ENCODE peak calls at places on chromosomes 4 and X, in five cellular contexts. One of them, this sample, is unnamed.

GRCh38 chrX:23902419-23902818 is 5.3 kb downstream of the APOO start:
- DNase-seq in T-helper 9 cell: no peak
- DNase-seq in amniotic epithelial cell: peak
- DNase-seq in stimulated activated CD4-positive, alpha-beta T cell treated with anti-CD3 and anti-CD28 coated beads, Interleukin-2, amount 100 ng/mL, for 24 hours: no peak
- DNase-seq in mesothelial cell of epicardium: no peak
- DNase-seq in this sample: peak

GRCh38 chr4:59553739-59554126 is 1646.4 kb upstream of the ADGRL3 start:
- DNase-seq in T-helper 9 cell: no peak
- DNase-seq in stimulated activated CD4-positive, alpha-beta T cell treated with anti-CD3 and anti-CD28 coated beads, Interleukin-2, amount 100 ng/mL, for 24 hours: no peak
- DNase-seq in amniotic epithelial cell: peak
- DNase-seq in mesothelial cell of epicardium: no peak
- DNase-seq in this sample: no peak

GRCh38 chr4:119238068-119238722 is 25.7 kb downstream of the USP53 start:
- DNase-seq in T-helper 9 cell: no peak
- DNase-seq in amniotic epithelial cell: no peak
- DNase-seq in mesothelial cell of epicardium: no peak
- DNase-seq in stimulated activated CD4-positive, alpha-beta T cell treated with anti-CD3 and anti-CD28 coated beads, Interleukin-2, amount 100 ng/mL, for 24 hours: no peak
- DNase-seq in this sample: no peak

GRCh38 chr4:47032405-47033106 is 1.2 kb downstream of the GABRB1 start:
- DNase-seq in T-helper 9 cell: peak
- DNase-seq in amniotic epithelial cell: peak
- DNase-seq in mesothelial cell of epicardium: peak
- DNase-seq in stimulated activated CD4-positive, alpha-beta T cell treated with anti-CD3 and anti-CD28 coated beads, Interleukin-2, amount 100 ng/mL, for 24 hours: peak
- DNase-seq in this sample: no peak

GRCh38 chrX:15418041-15418706 is 34.0 kb upstream of the VEGFD start:
- DNase-seq in amniotic epithelial cell: peak
- DNase-seq in T-helper 9 cell: no peak
- DNase-seq in stimulated activated CD4-positive, alpha-beta T cell treated with anti-CD3 and anti-CD28 coated beads, Interleukin-2, amount 100 ng/mL, for 24 hours: no peak
- DNase-seq in mesothelial cell of epicardium: no peak
- DNase-seq in this sample: no peak

GRCh38 chr4:148053298-148054003 is 321.6 kb downstream of the ARHGAP10 start:
- DNase-seq in T-helper 9 cell: no peak
- DNase-seq in amniotic epithelial cell: peak
- DNase-seq in stimulated activated CD4-positive, alpha-beta T cell treated with anti-CD3 and anti-CD28 coated beads, Interleukin-2, amount 100 ng/mL, for 24 hours: no peak
- DNase-seq in mesothelial cell of epicardium: no peak
- DNase-seq in this sample: no peak

GRCh38 chrX:26851981-26852380 is 611.2 kb downstream of the PPP4R3C start:
- DNase-seq in mesothelial cell of epicardium: no peak
- DNase-seq in T-helper 9 cell: no peak
- DNase-seq in stimulated activated CD4-positive, alpha-beta T cell treated with anti-CD3 and anti-CD28 coated beads, Interleukin-2, amount 100 ng/mL, for 24 hours: no peak
- DNase-seq in amniotic epithelial cell: peak
- DNase-seq in this sample: no peak

GRCh38 chrX:132810964-132811712 is 147.3 kb downstream of the HS6ST2 start:
- DNase-seq in mesothelial cell of epicardium: no peak
- DNase-seq in T-helper 9 cell: no peak
- DNase-seq in amniotic epithelial cell: no peak
- DNase-seq in stimulated activated CD4-positive, alpha-beta T cell treated with anti-CD3 and anti-CD28 coated beads, Interleukin-2, amount 100 ng/mL, for 24 hours: no peak
- DNase-seq in this sample: no peak

GRCh38 chr4:26420438-26420837 is 69.8 kb downstream of the CCKAR start:
- DNase-seq in amniotic epithelial cell: peak
- DNase-seq in mesothelial cell of epicardium: no peak
- DNase-seq in stimulated activated CD4-positive, alpha-beta T cell treated with anti-CD3 and anti-CD28 coated beads, Interleukin-2, amount 100 ng/mL, for 24 hours: no peak
- DNase-seq in T-helper 9 cell: no peak
- DNase-seq in this sample: no peak

GRCh38 chr4:17316566-17316965 is 195.3 kb downstream of the QDPR start:
- DNase-seq in T-helper 9 cell: no peak
- DNase-seq in mesothelial cell of epicardium: no peak
- DNase-seq in amniotic epithelial cell: no peak
- DNase-seq in stimulated activated CD4-positive, alpha-beta T cell treated with anti-CD3 and anti-CD28 coated beads, Interleukin-2, amount 100 ng/mL, for 24 hours: no peak
- DNase-seq in this sample: no peak

GRCh38 chr4:163702736-163703135 is 208.2 kb downstream of the TMA16 start:
- DNase-seq in mesothelial cell of epicardium: no peak
- DNase-seq in amniotic epithelial cell: no peak
- DNase-seq in stimulated activated CD4-positive, alpha-beta T cell treated with anti-CD3 and anti-CD28 coated beads, Interleukin-2, amount 100 ng/mL, for 24 hours: no peak
- DNase-seq in T-helper 9 cell: no peak
- DNase-seq in this sample: no peak

GRCh38 chr4:53656421-53656981 is 65.2 kb upstream of the LNX1 start:
- DNase-seq in T-helper 9 cell: no peak
- DNase-seq in stimulated activated CD4-positive, alpha-beta T cell treated with anti-CD3 and anti-CD28 coated beads, Interleukin-2, amount 100 ng/mL, for 24 hours: no peak
- DNase-seq in mesothelial cell of epicardium: no peak
- DNase-seq in amniotic epithelial cell: peak
- DNase-seq in this sample: no peak

GRCh38 chr4:125388653-125389052 is 73.9 kb downstream of the FAT4 start:
- DNase-seq in stimulated activated CD4-positive, alpha-beta T cell treated with anti-CD3 and anti-CD28 coated beads, Interleukin-2, amount 100 ng/mL, for 24 hours: no peak
- DNase-seq in amniotic epithelial cell: peak
- DNase-seq in T-helper 9 cell: no peak
- DNase-seq in mesothelial cell of epicardium: no peak
- DNase-seq in this sample: no peak

GRCh38 chr4:2186133-2186864 is 55.6 kb downstream of the HAUS3 start:
- DNase-seq in mesothelial cell of epicardium: no peak
- DNase-seq in T-helper 9 cell: no peak
- DNase-seq in amniotic epithelial cell: peak
- DNase-seq in stimulated activated CD4-positive, alpha-beta T cell treated with anti-CD3 and anti-CD28 coated beads, Interleukin-2, amount 100 ng/mL, for 24 hours: no peak
- DNase-seq in this sample: peak

GRCh38 chr4:152979731-152980330 is 43.7 kb downstream of the FHDC1 start:
- DNase-seq in mesothelial cell of epicardium: no peak
- DNase-seq in T-helper 9 cell: no peak
- DNase-seq in stimulated activated CD4-positive, alpha-beta T cell treated with anti-CD3 and anti-CD28 coated beads, Interleukin-2, amount 100 ng/mL, for 24 hours: no peak
- DNase-seq in amniotic epithelial cell: no peak
- DNase-seq in this sample: no peak

GRCh38 chr4:75916091-75916661 is 13.9 kb upstream of the PPEF2 start:
- DNase-seq in stimulated activated CD4-positive, alpha-beta T cell treated with anti-CD3 and anti-CD28 coated beads, Interleukin-2, amount 100 ng/mL, for 24 hours: no peak
- DNase-seq in mesothelial cell of epicardium: no peak
- DNase-seq in T-helper 9 cell: no peak
- DNase-seq in amniotic epithelial cell: peak
- DNase-seq in this sample: no peak

GRCh38 chr4:139704915-139705485 is 39.4 kb downstream of the MGST2 start:
- DNase-seq in T-helper 9 cell: no peak
- DNase-seq in mesothelial cell of epicardium: no peak
- DNase-seq in stimulated activated CD4-positive, alpha-beta T cell treated with anti-CD3 and anti-CD28 coated beads, Interleukin-2, amount 100 ng/mL, for 24 hours: no peak
- DNase-seq in amniotic epithelial cell: peak
- DNase-seq in this sample: no peak

GRCh38 chr4:183098723-183099536 is at the start of gene WWC2:
- DNase-seq in amniotic epithelial cell: peak
- DNase-seq in T-helper 9 cell: peak
- DNase-seq in mesothelial cell of epicardium: peak
- DNase-seq in stimulated activated CD4-positive, alpha-beta T cell treated with anti-CD3 and anti-CD28 coated beads, Interleukin-2, amount 100 ng/mL, for 24 hours: peak
- DNase-seq in this sample: peak

GRCh38 chrX:153779891-153780677 is 757 bp upstream of the SRPK3 start:
- DNase-seq in amniotic epithelial cell: no peak
- DNase-seq in stimulated activated CD4-positive, alpha-beta T cell treated with anti-CD3 and anti-CD28 coated beads, Interleukin-2, amount 100 ng/mL, for 24 hours: no peak
- DNase-seq in T-helper 9 cell: no peak
- DNase-seq in mesothelial cell of epicardium: no peak
- DNase-seq in this sample: no peak

GRCh38 chr4:170102426-170102825 is 12.7 kb upstream of the AADAT start:
- DNase-seq in T-helper 9 cell: no peak
- DNase-seq in mesothelial cell of epicardium: no peak
- DNase-seq in amniotic epithelial cell: peak
- DNase-seq in stimulated activated CD4-positive, alpha-beta T cell treated with anti-CD3 and anti-CD28 coated beads, Interleukin-2, amount 100 ng/mL, for 24 hours: no peak
- DNase-seq in this sample: no peak

GRCh38 chr4:80393246-80393969 is 57.9 kb downstream of the CFAP299 start:
- DNase-seq in mesothelial cell of epicardium: no peak
- DNase-seq in amniotic epithelial cell: peak
- DNase-seq in T-helper 9 cell: no peak
- DNase-seq in stimulated activated CD4-positive, alpha-beta T cell treated with anti-CD3 and anti-CD28 coated beads, Interleukin-2, amount 100 ng/mL, for 24 hours: no peak
- DNase-seq in this sample: no peak

GRCh38 chrX:40318076-40318475 is 220.3 kb upstream of the BCOR start:
- DNase-seq in mesothelial cell of epicardium: no peak
- DNase-seq in stimulated activated CD4-positive, alpha-beta T cell treated with anti-CD3 and anti-CD28 coated beads, Interleukin-2, amount 100 ng/mL, for 24 hours: no peak
- DNase-seq in amniotic epithelial cell: no peak
- DNase-seq in T-helper 9 cell: no peak
- DNase-seq in this sample: no peak

GRCh38 chr4:47654972-47655693 is 170.1 kb downstream of the ATP10D start:
- DNase-seq in mesothelial cell of epicardium: no peak
- DNase-seq in stimulated activated CD4-positive, alpha-beta T cell treated with anti-CD3 and anti-CD28 coated beads, Interleukin-2, amount 100 ng/mL, for 24 hours: no peak
- DNase-seq in T-helper 9 cell: no peak
- DNase-seq in amniotic epithelial cell: no peak
- DNase-seq in this sample: no peak

GRCh38 chr4:154076921-154077320 is 288.0 kb upstream of the SFRP2 start:
- DNase-seq in stimulated activated CD4-positive, alpha-beta T cell treated with anti-CD3 and anti-CD28 coated beads, Interleukin-2, amount 100 ng/mL, for 24 hours: no peak
- DNase-seq in mesothelial cell of epicardium: no peak
- DNase-seq in T-helper 9 cell: no peak
- DNase-seq in amniotic epithelial cell: no peak
- DNase-seq in this sample: no peak

GRCh38 chr4:120694973-120695372 is 227.6 kb downstream of the PRDM5 start:
- DNase-seq in mesothelial cell of epicardium: peak
- DNase-seq in stimulated activated CD4-positive, alpha-beta T cell treated with anti-CD3 and anti-CD28 coated beads, Interleukin-2, amount 100 ng/mL, for 24 hours: no peak
- DNase-seq in amniotic epithelial cell: peak
- DNase-seq in T-helper 9 cell: no peak
- DNase-seq in this sample: no peak

GRCh38 chr4:7462509-7462971 is 27.8 kb upstream of the PSAPL1 start:
- DNase-seq in mesothelial cell of epicardium: no peak
- DNase-seq in amniotic epithelial cell: no peak
- DNase-seq in stimulated activated CD4-positive, alpha-beta T cell treated with anti-CD3 and anti-CD28 coated beads, Interleukin-2, amount 100 ng/mL, for 24 hours: no peak
- DNase-seq in T-helper 9 cell: no peak
- DNase-seq in this sample: no peak

GRCh38 chrX:15298780-15299179 is 16.7 kb downstream of the ASB11 start:
- DNase-seq in T-helper 9 cell: no peak
- DNase-seq in amniotic epithelial cell: no peak
- DNase-seq in stimulated activated CD4-positive, alpha-beta T cell treated with anti-CD3 and anti-CD28 coated beads, Interleukin-2, amount 100 ng/mL, for 24 hours: no peak
- DNase-seq in mesothelial cell of epicardium: no peak
- DNase-seq in this sample: no peak

GRCh38 chrX:8358302-8358701 is 106.3 kb upstream of the VCX3B start:
- DNase-seq in stimulated activated CD4-positive, alpha-beta T cell treated with anti-CD3 and anti-CD28 coated beads, Interleukin-2, amount 100 ng/mL, for 24 hours: no peak
- DNase-seq in amniotic epithelial cell: no peak
- DNase-seq in T-helper 9 cell: no peak
- DNase-seq in mesothelial cell of epicardium: no peak
- DNase-seq in this sample: no peak

GRCh38 chr4:52244773-52245360 is 193.8 kb downstream of the SPATA18 start:
- DNase-seq in mesothelial cell of epicardium: no peak
- DNase-seq in amniotic epithelial cell: no peak
- DNase-seq in stimulated activated CD4-positive, alpha-beta T cell treated with anti-CD3 and anti-CD28 coated beads, Interleukin-2, amount 100 ng/mL, for 24 hours: no peak
- DNase-seq in T-helper 9 cell: no peak
- DNase-seq in this sample: no peak

GRCh38 chr4:12499693-12500092 is 984.4 kb downstream of the RAB28 start:
- DNase-seq in amniotic epithelial cell: no peak
- DNase-seq in mesothelial cell of epicardium: no peak
- DNase-seq in T-helper 9 cell: no peak
- DNase-seq in stimulated activated CD4-positive, alpha-beta T cell treated with anti-CD3 and anti-CD28 coated beads, Interleukin-2, amount 100 ng/mL, for 24 hours: no peak
- DNase-seq in this sample: no peak

GRCh38 chrX:9312922-9313867 is 151.7 kb upstream of the TBL1X start:
- DNase-seq in stimulated activated CD4-positive, alpha-beta T cell treated with anti-CD3 and anti-CD28 coated beads, Interleukin-2, amount 100 ng/mL, for 24 hours: peak
- DNase-seq in T-helper 9 cell: peak
- DNase-seq in amniotic epithelial cell: no peak
- DNase-seq in mesothelial cell of epicardium: no peak
- DNase-seq in this sample: peak

GRCh38 chr4:145719752-145720624 is 40.0 kb downstream of the C4orf51 start:
- DNase-seq in T-helper 9 cell: no peak
- DNase-seq in amniotic epithelial cell: no peak
- DNase-seq in stimulated activated CD4-positive, alpha-beta T cell treated with anti-CD3 and anti-CD28 coated beads, Interleukin-2, amount 100 ng/mL, for 24 hours: peak
- DNase-seq in mesothelial cell of epicardium: no peak
- DNase-seq in this sample: no peak

GRCh38 chr4:154595807-154596206 is 5.3 kb upstream of the FGA start:
- DNase-seq in amniotic epithelial cell: peak
- DNase-seq in T-helper 9 cell: no peak
- DNase-seq in stimulated activated CD4-positive, alpha-beta T cell treated with anti-CD3 and anti-CD28 coated beads, Interleukin-2, amount 100 ng/mL, for 24 hours: no peak
- DNase-seq in mesothelial cell of epicardium: no peak
- DNase-seq in this sample: no peak

GRCh38 chr4:56049428-56050212 is 100.9 kb downstream of the CEP135 start:
- DNase-seq in T-helper 9 cell: no peak
- DNase-seq in stimulated activated CD4-positive, alpha-beta T cell treated with anti-CD3 and anti-CD28 coated beads, Interleukin-2, amount 100 ng/mL, for 24 hours: peak
- DNase-seq in amniotic epithelial cell: peak
- DNase-seq in mesothelial cell of epicardium: no peak
- DNase-seq in this sample: no peak

GRCh38 chr4:16896871-16897270 is 1.6 kb downstream of the LDB2 start:
- DNase-seq in amniotic epithelial cell: no peak
- DNase-seq in T-helper 9 cell: no peak
- DNase-seq in stimulated activated CD4-positive, alpha-beta T cell treated with anti-CD3 and anti-CD28 coated beads, Interleukin-2, amount 100 ng/mL, for 24 hours: no peak
- DNase-seq in mesothelial cell of epicardium: no peak
- DNase-seq in this sample: no peak

GRCh38 chr4:150368667-150369066 is 213.3 kb upstream of the MAB21L2 start:
- DNase-seq in stimulated activated CD4-positive, alpha-beta T cell treated with anti-CD3 and anti-CD28 coated beads, Interleukin-2, amount 100 ng/mL, for 24 hours: no peak
- DNase-seq in mesothelial cell of epicardium: no peak
- DNase-seq in T-helper 9 cell: no peak
- DNase-seq in amniotic epithelial cell: no peak
- DNase-seq in this sample: no peak

GRCh38 chr4:154416183-154416543 is 75.4 kb downstream of the DCHS2 start:
- DNase-seq in amniotic epithelial cell: no peak
- DNase-seq in mesothelial cell of epicardium: peak
- DNase-seq in T-helper 9 cell: no peak
- DNase-seq in stimulated activated CD4-positive, alpha-beta T cell treated with anti-CD3 and anti-CD28 coated beads, Interleukin-2, amount 100 ng/mL, for 24 hours: no peak
- DNase-seq in this sample: no peak

GRCh38 chrX:108224727-108225455 is 133.3 kb downstream of the ATG4A start:
- DNase-seq in mesothelial cell of epicardium: no peak
- DNase-seq in T-helper 9 cell: no peak
- DNase-seq in amniotic epithelial cell: peak
- DNase-seq in stimulated activated CD4-positive, alpha-beta T cell treated with anti-CD3 and anti-CD28 coated beads, Interleukin-2, amount 100 ng/mL, for 24 hours: no peak
- DNase-seq in this sample: no peak

This sample was measured in NCI-H1048.